ENCODE peak calls at places on chromosomes 12 and 14, in seven cellular contexts. B is HCT116, Z is brain microvascular endothelial cell, G is left ventricle myocardium inferior, V is tibial artery, U is transverse colon, L is fibroblast of lung. O is an unnamed sample.

GRCh38 chr14:80385340-80385739 is 174.0 kb upstream of the DIO2 start:
- DNase-seq in B (no peak), Z (no peak), G (no peak), V (no peak), U (no peak), L (no peak), O (no peak)

GRCh38 chr14:103576371-103577024 is 13.7 kb downstream of the COA8 start:
- DNase-seq in B (peak; percentile 53), Z (peak; percentile 73), G (peak; percentile 87), V (peak; percentile 92), U (peak; percentile 95), L (peak; percentile 83), O (peak; percentile 85)

GRCh38 chr14:66649515-66649914 is 141.6 kb downstream of the GPHN start:
- DNase-seq in B (no peak), Z (no peak), G (no peak), V (no peak), U (no peak), L (no peak), O (no peak)

GRCh38 chr12:22684526-22685118 is 59.7 kb downstream of the ETNK1 start:
- DNase-seq in B (peak; percentile 22), Z (peak; percentile 19), G (no peak), V (no peak), U (no peak), L (peak; percentile 41), O (no peak)

GRCh38 chr12:89225808-89226368 is 126.4 kb downstream of the DUSP6 start:
- DNase-seq in B (peak; percentile 97), Z (peak; percentile 64), G (no peak), V (peak; percentile 33), U (peak; percentile 64), L (peak; percentile 87), O (peak; percentile 85)

GRCh38 chr14:89056394-89056793 is 231.9 kb downstream of the TTC8 start:
- DNase-seq in B (no peak), Z (no peak), G (no peak), V (no peak), U (no peak), L (no peak), O (no peak)

GRCh38 chr14:89041245-89041585 is 216.8 kb downstream of the TTC8 start:
- DNase-seq in B (peak; percentile 27), Z (no peak), G (no peak), V (peak; percentile 24), U (peak; percentile 63), L (no peak), O (peak; percentile 38)

GRCh38 chr12:122250536-122250935 is 15.8 kb downstream of the VPS33A start:
- DNase-seq in B (no peak), Z (no peak), G (no peak), V (no peak), U (no peak), L (no peak), O (no peak)

GRCh38 chr14:82854851-82855250 is 1321.2 kb upstream of the SEL1L start:
- DNase-seq in B (no peak), Z (no peak), G (no peak), V (no peak), U (no peak), L (no peak), O (no peak)

GRCh38 chr14:100292776-100293461 is 13.3 kb downstream of the SLC25A29 start:
- DNase-seq in B (no peak), Z (no peak), G (no peak), V (peak; percentile 19), U (peak; percentile 5), L (no peak), O (no peak)

GRCh38 chr14:67944605-67945004 is 125.0 kb downstream of the RAD51B start:
- DNase-seq in B (no peak), Z (no peak), G (no peak), V (no peak), U (no peak), L (peak; percentile 29), O (no peak)

GRCh38 chr14:51248041-51248987 is 8.3 kb downstream of the TMX1 start:
- DNase-seq in B (no peak), Z (no peak), G (no peak), V (no peak), U (no peak), L (no peak), O (no peak)

GRCh38 chr14:69424139-69424923 is 25.8 kb downstream of the SLC39A9 start:
- DNase-seq in B (no peak), Z (peak; percentile 40), G (no peak), V (no peak), U (no peak), L (peak; percentile 48), O (no peak)

GRCh38 chr14:59317782-59318505 is 129.5 kb downstream of the DAAM1 start:
- DNase-seq in B (no peak), Z (no peak), G (no peak), V (no peak), U (no peak), L (no peak), O (no peak)

GRCh38 chr14:99509871-99510555 is 28.8 kb downstream of the CCNK start:
- DNase-seq in B (no peak), Z (no peak), G (no peak), V (no peak), U (no peak), L (no peak), O (no peak)

GRCh38 chr12:946656-947055 is 2.8 kb downstream of the RAD52 start:
- DNase-seq in B (no peak), Z (peak; percentile 20), G (no peak), V (no peak), U (no peak), L (peak; percentile 41), O (no peak)

GRCh38 chr12:49098035-49098451 is 3.4 kb upstream of the DHH start:
- DNase-seq in B (no peak), Z (no peak), G (peak; percentile 25), V (peak; percentile 48), U (peak; percentile 54), L (peak; percentile 10), O (no peak)

GRCh38 chr12:53972152-53972702 is 699 bp upstream of the HOXC11 start:
- DNase-seq in B (no peak), Z (no peak), G (no peak), V (no peak), U (no peak), L (no peak), O (peak; percentile 51)

GRCh38 chr12:113366827-113367226 is 8.4 kb downstream of the PLBD2 start:
- DNase-seq in B (no peak), Z (no peak), G (peak; percentile 21), V (no peak), U (no peak), L (peak; percentile 14), O (no peak)

GRCh38 chr12:83641789-83642188 is 955.1 kb downstream of the TMTC2 start:
- DNase-seq in B (no peak), Z (no peak), G (no peak), V (no peak), U (no peak), L (no peak), O (no peak)

GRCh38 chr12:112350593-112351592 is 31.3 kb downstream of the HECTD4 start:
- DNase-seq in B (no peak), Z (no peak), G (no peak), V (no peak), U (no peak), L (peak; percentile 37), O (no peak)
- H3K27ac ChIP-seq in B (no peak overlapping the region), Z (no peak overlapping the region), G (no peak overlapping the region), V (no peak overlapping the region), U (no peak overlapping the region), L (no peak overlapping the region), O (no peak overlapping the region)

GRCh38 chr14:54193871-54194270 is 202.9 kb upstream of the CDKN3 start:
- DNase-seq in B (no peak), Z (no peak), G (no peak), V (no peak), U (no peak), L (peak; percentile 38), O (no peak)

GRCh38 chr14:54200726-54201125 is 196.1 kb upstream of the CDKN3 start:
- DNase-seq in B (no peak), Z (no peak), G (no peak), V (no peak), U (no peak), L (peak; percentile 44), O (no peak)

GRCh38 chr14:54192610-54193009 is 204.2 kb upstream of the CDKN3 start:
- DNase-seq in B (no peak), Z (no peak), G (no peak), V (no peak), U (no peak), L (no peak), O (no peak)

GRCh38 chr14:54194501-54194900 is 202.3 kb upstream of the CDKN3 start:
- DNase-seq in B (no peak), Z (no peak), G (no peak), V (no peak), U (no peak), L (no peak), O (no peak)

DNA sequence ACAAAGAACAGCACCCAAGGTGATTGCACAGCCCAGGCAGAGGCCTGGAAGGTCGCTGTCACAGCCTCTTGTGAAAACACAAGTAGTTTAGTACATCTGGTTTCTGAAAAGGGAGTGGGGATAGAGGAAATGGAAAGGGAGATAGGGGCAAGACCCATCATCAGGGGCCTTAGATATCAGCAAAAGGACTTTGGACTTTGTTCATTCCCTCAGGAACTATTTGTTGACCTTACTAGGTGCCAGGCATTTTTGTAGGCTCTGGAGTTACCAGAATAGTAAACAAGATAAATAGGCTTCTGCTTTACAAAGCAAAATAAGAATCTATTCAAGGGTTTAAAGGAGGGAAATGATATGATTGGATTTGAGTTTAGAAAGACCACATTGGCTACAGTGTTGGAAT is 199.4 kb upstream of the CDKN3 start:
- DNase-seq in B (no peak), Z (no peak), G (no peak), V (no peak), U (no peak), L (no peak), O (no peak)
- TF ChIP-seq CTCF in B (no peak), Z (no peak), G (no peak), V (no peak), U (no peak), L (no peak), O (no peak)

GRCh38 chr14:104767634-104767918 is 14.6 kb downstream of the SIVA1 start:
- DNase-seq in B (no peak), Z (no peak), G (no peak), V (no peak), U (no peak), L (no peak), O (no peak)
- H3K27ac ChIP-seq in B (no peak overlapping the region), Z (no peak overlapping the region), G (no peak overlapping the region), V (no peak overlapping the region), U (no peak overlapping the region), L (no peak overlapping the region), O (no peak overlapping the region)

GRCh38 chr14:73591690-73592448 is at the start of gene ACOT4:
- DNase-seq in B (no peak), Z (no peak), G (peak; percentile 22), V (no peak), U (peak; percentile 56), L (peak; percentile 54), O (no peak)
- TF ChIP-seq CTCF in B (no peak), Z (peak; percentile 12), G (peak; percentile 28), V (no peak), U (peak; percentile 33), L (no peak), O (peak; percentile 7)

GRCh38 chr14:32941668-32942065 is 3.0 kb downstream of the NPAS3 start:
- DNase-seq in B (no peak), Z (no peak), G (no peak), V (no peak), U (no peak), L (no peak), O (no peak)
- H3K27ac ChIP-seq in B (no peak overlapping the region), Z (no peak overlapping the region), G (no peak overlapping the region), V (no peak overlapping the region), U (no peak overlapping the region), L (no peak overlapping the region), O (no peak overlapping the region)

GRCh38 chr12:117235261-117235660 is 45.0 kb upstream of the FBXO21 start:
- DNase-seq in B (no peak), Z (no peak), G (no peak), V (no peak), U (no peak), L (no peak), O (no peak)
- TF ChIP-seq CTCF in B (no peak), Z (no peak), G (no peak), V (no peak), U (no peak), L (no peak), O (no peak)